ENCODE peak calls at places on chromosome 10, in four cellular contexts. O is stimulated activated CD4-positive, alpha-beta T cell treated with anti-CD3 and anti-CD28 coated beads, Interleukin-12 subunit alpha, Interleukin-12 subunit beta, amount 100 ng/mL, for 4 hours; N is skeletal muscle cell; V is renal cortical epithelial cell. K is an unnamed sample.

GRCh38 chr10:80924063-80924952 is 386.6 kb downstream of the SH2D4B start:
- DNase-seq in V (peak), N (no peak), O (peak), K (peak)

GRCh38 chr10:72087969-72088878 is at the start of gene SPOCK2:
- DNase-seq in N (no peak), O (peak), V (no peak), K (no peak)

GRCh38 chr10:67015225-67015624 is 89.4 kb downstream of the LRRTM3 start:
- DNase-seq in V (no peak), O (no peak), N (no peak), K (no peak)

GRCh38 chr10:119654540-119654939 is 3.4 kb downstream of the BAG3 start:
- DNase-seq in O (no peak), N (no peak), V (peak), K (no peak)

GRCh38 chr10:75070478-75071163 is 40.8 kb upstream of the SAMD8 start:
- DNase-seq in O (no peak), V (no peak), N (no peak), K (no peak)

GRCh38 chr10:13712799-13713581 is 126.2 kb downstream of the PRPF18 start:
- DNase-seq in V (peak), O (no peak), N (peak), K (peak)

GRCh38 chr10:95767884-95768556 is 12.1 kb downstream of the ENTPD1 start:
- DNase-seq in V (peak), N (no peak), O (no peak), K (no peak)

GRCh38 chr10:101230185-101230917 is 1.1 kb upstream of the LBX1 start:
- DNase-seq in O (no peak), V (no peak), N (no peak), K (no peak)

GRCh38 chr10:76397210-76397881 is 965.9 kb downstream of the LRMDA start:
- DNase-seq in O (no peak), N (peak), V (no peak), K (no peak)

GRCh38 chr10:17914169-17915045 is 37.3 kb upstream of the SLC39A12 start:
- DNase-seq in V (no peak), N (no peak), O (no peak), K (no peak)

GRCh38 chr10:101682172-101682825 is 12.7 kb downstream of the FBXW4 start:
- DNase-seq in V (peak), N (no peak), O (no peak), K (no peak)

GRCh38 chr10:16652154-16652553 is 130.5 kb upstream of the C1QL3 start:
- DNase-seq in V (no peak), N (no peak), O (no peak), K (no peak)

GRCh38 chr10:11447571-11447970 is 163.9 kb downstream of the USP6NL start:
- DNase-seq in V (no peak), N (no peak), O (no peak), K (no peak)

GRCh38 chr10:91709394-91709798 is 76.5 kb upstream of the PPP1R3C start:
- DNase-seq in V (peak), O (no peak), N (no peak), K (no peak)

GRCh38 chr10:23343591-23344225 is 889 bp downstream of the C10orf67 start:
- DNase-seq in V (peak), O (peak), N (no peak), K (no peak)

GRCh38 chr10:43890124-43890523 is 241.4 kb upstream of the ZNF32 start:
- DNase-seq in V (no peak), N (peak), O (no peak), K (peak)

GRCh38 chr10:100886544-100886943 is 26.2 kb upstream of the SLF2 start:
- DNase-seq in V (no peak), N (no peak), O (no peak), K (no peak)

GRCh38 chr10:133397938-133398337 is 4.0 kb downstream of the MTG1 start:
- DNase-seq in V (no peak), N (no peak), O (no peak), K (no peak)

GRCh38 chr10:42970451-42971250 is 106.2 kb upstream of the RET start:
- DNase-seq in N (no peak), V (no peak), O (no peak), K (no peak)